ENCODE peak calls at places on chromosomes 1 and 21, in five cellular contexts. One of them, this sample, is unnamed.

GRCh38 chr1:26468911-26469310 is 3.3 kb upstream of the HMGN2 start:
- DNase-seq in A549: no peak
- DNase-seq in GM23338: no peak
- DNase-seq in K562: no peak
- DNase-seq in HepG2: no peak
- DNase-seq in this sample: no peak

GRCh38 chr1:99603699-99604595 is 42.0 kb upstream of the PALMD start:
- DNase-seq in A549: no peak
- DNase-seq in GM23338: no peak
- DNase-seq in K562: no peak
- DNase-seq in HepG2: no peak
- DNase-seq in this sample: no peak

GRCh38 chr21:45950740-45951515 is 30.6 kb upstream of the COL6A1 start:
- DNase-seq in A549: no peak
- DNase-seq in GM23338: no peak
- DNase-seq in K562: no peak
- DNase-seq in HepG2: no peak
- DNase-seq in this sample: no peak

GRCh38 chr1:31802190-31803150 is 13.4 kb downstream of the SPOCD1 start:
- DNase-seq in A549: no peak
- DNase-seq in GM23338: no peak
- DNase-seq in K562: no peak
- DNase-seq in HepG2: no peak
- DNase-seq in this sample: no peak

GRCh38 chr21:42073140-42074099 is 2.3 kb downstream of the UMODL1 start:
- DNase-seq in A549: no peak
- DNase-seq in GM23338: no peak
- DNase-seq in K562: no peak
- DNase-seq in HepG2: no peak
- DNase-seq in this sample: no peak

GRCh38 chr1:201021333-201022177 is 2.0 kb downstream of the KIF21B start:
- DNase-seq in A549: no peak
- DNase-seq in GM23338: no peak
- DNase-seq in K562: no peak
- DNase-seq in HepG2: no peak
- DNase-seq in this sample: no peak

GRCh38 chr1:167715653-167716302 is 6.0 kb upstream of the MPZL1 start:
- DNase-seq in A549: no peak
- DNase-seq in GM23338: no peak
- DNase-seq in K562: no peak
- DNase-seq in HepG2: no peak
- DNase-seq in this sample: no peak

GRCh38 chr1:151713874-151714273 is 2.7 kb downstream of the CELF3 start:
- DNase-seq in A549: no peak
- DNase-seq in GM23338: no peak
- DNase-seq in K562: no peak
- DNase-seq in HepG2: no peak
- DNase-seq in this sample: no peak

GRCh38 chr1:22852144-22852543 is 120.5 kb downstream of the LACTBL1 start:
- DNase-seq in A549: no peak
- DNase-seq in GM23338: no peak
- DNase-seq in K562: no peak
- DNase-seq in HepG2: no peak
- DNase-seq in this sample: no peak

GRCh38 chr1:56808385-56808784 is 10.8 kb downstream of the FYB2 start:
- DNase-seq in A549: no peak
- DNase-seq in GM23338: no peak
- DNase-seq in K562: no peak
- DNase-seq in HepG2: no peak
- DNase-seq in this sample: no peak

GRCh38 chr1:37089750-37090149 is 55.4 kb upstream of the GRIK3 start:
- DNase-seq in A549: no peak
- DNase-seq in GM23338: no peak
- DNase-seq in K562: no peak
- DNase-seq in HepG2: no peak
- DNase-seq in this sample: no peak

GRCh38 chr1:220521755-220522154 is 6.2 kb upstream of the MARK1 start:
- DNase-seq in A549: no peak
- DNase-seq in GM23338: no peak
- DNase-seq in K562: no peak
- DNase-seq in HepG2: no peak
- DNase-seq in this sample: no peak

GRCh38 chr1:89069955-89070354 is 4.9 kb upstream of the GBP1 start:
- DNase-seq in A549: no peak
- DNase-seq in GM23338: no peak
- DNase-seq in K562: no peak
- DNase-seq in HepG2: no peak
- DNase-seq in this sample: no peak

GRCh38 chr1:160261526-160261877 is 847 bp downstream of the DCAF8 start:
- DNase-seq in A549: peak
- DNase-seq in GM23338: peak
- DNase-seq in K562: peak
- DNase-seq in HepG2: peak
- DNase-seq in this sample: peak

GRCh38 chr21:43027846-43028731 is 47.5 kb downstream of the CBS start:
- DNase-seq in A549: no peak
- DNase-seq in GM23338: no peak
- DNase-seq in K562: no peak
- DNase-seq in HepG2: no peak
- DNase-seq in this sample: no peak

GRCh38 chr1:211258310-211258755 is 833 bp upstream of the RCOR3 start:
- DNase-seq in A549: peak
- DNase-seq in GM23338: peak
- DNase-seq in K562: peak
- DNase-seq in HepG2: peak
- DNase-seq in this sample: no peak

GRCh38 chr1:16215882-16216753 is 3.7 kb upstream of the ARHGEF19 start:
- DNase-seq in A549: peak
- DNase-seq in GM23338: peak
- DNase-seq in K562: peak
- DNase-seq in HepG2: peak
- DNase-seq in this sample: peak

GRCh38 chr1:15939181-15940109 is 36.5 kb downstream of the ZBTB17 start:
- DNase-seq in A549: peak
- DNase-seq in GM23338: no peak
- DNase-seq in K562: no peak
- DNase-seq in HepG2: peak
- DNase-seq in this sample: no peak

GRCh38 chr1:60388092-60388987 is 314.8 kb upstream of the C1orf87 start:
- DNase-seq in A549: no peak
- DNase-seq in GM23338: no peak
- DNase-seq in K562: no peak
- DNase-seq in HepG2: no peak
- DNase-seq in this sample: no peak

DNA sequence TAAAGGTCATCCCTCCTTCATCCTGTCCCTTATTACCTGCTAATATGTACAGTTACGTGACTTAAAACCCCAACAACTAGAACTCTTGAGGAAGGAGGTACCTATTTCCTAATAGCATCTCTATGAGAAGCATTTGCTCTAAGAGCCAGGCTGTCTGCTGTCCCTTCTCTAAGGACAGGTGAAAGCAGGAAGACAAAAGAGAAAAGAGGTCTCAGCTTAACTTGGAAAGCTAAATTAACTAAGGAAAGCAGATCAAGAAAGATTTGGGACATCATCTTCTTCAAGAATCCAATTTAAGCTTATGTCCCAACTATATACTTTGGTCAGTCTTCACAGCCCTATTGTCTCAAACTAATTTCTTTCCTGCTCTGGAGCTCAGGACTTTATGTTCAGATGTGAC is 2.9 kb downstream of the EGLN1 start:
- DNase-seq in A549: no peak
- DNase-seq in GM23338: no peak
- DNase-seq in K562: no peak
- DNase-seq in HepG2: no peak
- DNase-seq in this sample: no peak
- TF ChIP-seq JUNB in A549: no peak
- TF ChIP-seq JUNB in GM23338: no peak
- TF ChIP-seq JUNB in K562: no peak
- TF ChIP-seq JUNB in HepG2: no peak
- TF ChIP-seq JUNB in this sample: no peak

GRCh38 chr1:150562384-150563339 is 13.5 kb downstream of the ADAMTSL4 start:
- DNase-seq in A549: no peak
- DNase-seq in GM23338: peak
- DNase-seq in K562: no peak
- DNase-seq in HepG2: no peak
- DNase-seq in this sample: peak
- TF ChIP-seq JUNB in A549: no peak
- TF ChIP-seq JUNB in GM23338: no peak
- TF ChIP-seq JUNB in K562: no peak
- TF ChIP-seq JUNB in HepG2: no peak
- TF ChIP-seq JUNB in this sample: peak

GRCh38 chr1:93322349-93322748 is 23.4 kb upstream of the DR1 start:
- DNase-seq in A549: no peak
- DNase-seq in GM23338: no peak
- DNase-seq in K562: no peak
- DNase-seq in HepG2: no peak
- DNase-seq in this sample: no peak

GRCh38 chr1:93321720-93322119 is 24.0 kb upstream of the DR1 start:
- DNase-seq in A549: no peak
- DNase-seq in GM23338: no peak
- DNase-seq in K562: no peak
- DNase-seq in HepG2: no peak
- DNase-seq in this sample: no peak

GRCh38 chr1:93313026-93313425 is 32.7 kb upstream of the DR1 start:
- DNase-seq in A549: no peak
- DNase-seq in GM23338: no peak
- DNase-seq in K562: no peak
- DNase-seq in HepG2: no peak
- DNase-seq in this sample: no peak

GRCh38 chr1:93317943-93318342 is 27.8 kb upstream of the DR1 start:
- DNase-seq in A549: no peak
- DNase-seq in GM23338: no peak
- DNase-seq in K562: no peak
- DNase-seq in HepG2: no peak
- DNase-seq in this sample: no peak

DNA sequence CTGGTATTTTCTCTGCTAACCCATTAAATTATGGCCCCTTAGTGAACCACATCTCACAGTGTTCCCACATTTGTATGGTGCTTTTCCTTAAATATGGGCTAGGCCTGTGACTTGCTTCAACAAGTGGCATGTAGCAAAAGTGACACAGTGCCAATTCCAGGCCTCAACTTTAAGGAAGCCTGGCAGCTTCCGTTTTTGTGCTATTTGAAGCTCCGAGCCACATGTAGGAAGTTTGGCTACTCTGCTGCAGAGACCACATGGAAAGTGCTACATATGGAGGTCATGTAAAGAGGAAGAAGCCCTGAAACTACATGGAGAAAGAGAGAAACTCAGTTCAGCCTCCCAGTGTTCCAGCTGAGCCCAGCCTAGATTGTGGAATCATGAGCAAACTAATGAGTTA is 28.5 kb upstream of the DR1 start:
- DNase-seq in A549: no peak
- DNase-seq in GM23338: no peak
- DNase-seq in K562: no peak
- DNase-seq in HepG2: no peak
- DNase-seq in this sample: no peak
- TF ChIP-seq JUNB in A549: no peak
- TF ChIP-seq JUNB in GM23338: no peak
- TF ChIP-seq JUNB in K562: no peak
- TF ChIP-seq JUNB in HepG2: no peak
- TF ChIP-seq JUNB in this sample: no peak

DNA sequence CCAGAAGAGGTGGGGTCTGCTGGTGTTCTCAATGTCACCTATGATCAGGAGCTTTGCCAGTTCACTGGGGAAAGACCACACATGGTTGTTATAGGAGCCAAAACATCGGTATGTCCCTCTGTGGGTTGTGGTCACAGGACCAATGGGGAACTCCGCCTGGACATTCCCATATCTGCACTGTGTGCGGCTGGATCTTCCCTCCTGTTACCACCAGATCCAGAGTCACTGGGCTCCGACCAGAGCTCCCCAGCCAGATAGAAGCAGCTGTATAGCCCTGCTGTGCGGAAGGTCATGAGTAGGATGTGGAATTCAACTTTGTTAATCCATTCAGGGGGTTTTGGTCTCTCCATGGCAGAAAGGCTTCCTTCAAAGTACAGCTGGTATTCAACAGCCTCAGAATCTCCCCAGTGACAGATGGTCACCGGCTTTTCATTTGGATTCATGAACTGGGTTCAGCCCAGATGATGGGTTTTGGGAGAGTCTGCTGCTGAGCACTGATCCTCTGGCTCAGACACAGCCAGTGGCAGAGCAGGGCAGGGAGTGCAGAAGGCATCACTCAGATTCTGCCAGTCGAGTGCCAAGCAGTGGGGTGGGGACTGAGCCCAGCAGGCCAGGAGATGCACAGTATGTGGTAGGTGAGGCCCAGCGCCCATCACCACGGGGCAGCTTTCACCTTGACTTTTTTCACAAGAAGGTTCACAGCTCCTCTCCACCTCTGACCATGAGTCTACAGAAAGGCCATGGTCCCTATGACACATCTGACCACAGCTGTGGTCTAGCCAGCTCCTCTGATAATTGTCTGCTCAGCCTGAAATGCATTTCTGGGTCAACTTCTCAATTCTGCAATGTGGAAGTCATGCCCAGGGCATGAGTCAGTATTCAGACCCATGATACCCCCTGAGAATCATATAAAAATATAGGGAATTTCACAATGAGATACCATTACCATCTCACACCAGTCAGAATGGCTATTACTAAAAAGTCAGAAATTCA is 2.9 kb upstream of the SHCBP1L start:
- DNase-seq in A549: no peak
- DNase-seq in GM23338: no peak
- DNase-seq in K562: no peak
- DNase-seq in HepG2: no peak
- DNase-seq in this sample: no peak
- TF ChIP-seq JUNB in A549: no peak
- TF ChIP-seq JUNB in GM23338: no peak
- TF ChIP-seq JUNB in K562: no peak
- TF ChIP-seq JUNB in HepG2: no peak
- TF ChIP-seq JUNB in this sample: no peak

DNA sequence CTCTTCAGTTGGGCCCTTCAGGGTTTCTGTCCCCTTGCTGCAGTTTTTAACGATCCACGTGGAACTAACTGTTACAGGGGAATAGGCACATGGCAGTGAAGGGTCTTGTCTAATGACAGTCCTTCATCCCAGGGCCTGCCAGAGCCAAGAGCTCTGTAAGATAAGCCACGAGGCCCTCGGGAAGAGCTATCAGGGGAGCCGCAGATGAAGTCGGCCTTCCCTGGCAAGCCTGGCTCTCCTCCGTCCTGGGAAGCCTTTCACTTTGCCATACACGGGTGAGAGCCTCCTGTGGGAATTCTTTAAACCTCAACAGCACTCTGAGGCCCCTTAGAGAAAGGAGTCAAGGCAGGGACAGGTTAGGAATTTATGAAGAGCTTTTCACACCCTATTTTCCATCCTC is 29.0 kb downstream of the ACP6 start:
- DNase-seq in A549: no peak
- DNase-seq in GM23338: no peak
- DNase-seq in K562: no peak
- DNase-seq in HepG2: no peak
- DNase-seq in this sample: no peak
- TF ChIP-seq JUNB in A549: no peak
- TF ChIP-seq JUNB in GM23338: no peak
- TF ChIP-seq JUNB in K562: no peak
- TF ChIP-seq JUNB in HepG2: no peak
- TF ChIP-seq JUNB in this sample: no peak